ENCODE peak calls at places on chromosomes 7 and 10, in seven cellular contexts. F is activated T-helper 1 cell treated with Interleukin-2 at 50 U/mL for 16 hours, Y is activated T-cell treated with anti-CD3 and anti-CD28 coated beads for 1 hour, H is ovary, T is NCI-H2107, U is NCI-H2029, J is endothelial cell. G is an unnamed sample.

GRCh38 chr7:38105874-38106483 is 72.1 kb upstream of the STARD3NL start:
- DNase-seq in F (no peak), Y (peak; percentile 5), H (peak; percentile 19), T (peak; percentile 38), U (peak; percentile 44), J (no peak), G (peak; percentile 52)

GRCh38 chr7:45890902-45891461 is 2.7 kb downstream of the IGFBP1 start:
- DNase-seq in F (no peak), Y (no peak), H (no peak), T (no peak), U (no peak), J (no peak), G (no peak)

GRCh38 chr10:77989081-77989724 is 40.1 kb downstream of the POLR3A start:
- DNase-seq in F (no peak), Y (no peak), H (no peak), T (no peak), U (no peak), J (no peak), G (peak; percentile 77)

GRCh38 chr10:95742529-95742884 is 13.5 kb upstream of the ENTPD1 start:
- DNase-seq in F (no peak), Y (no peak), H (no peak), T (no peak), U (peak; percentile 29), J (no peak), G (peak; percentile 49)

GRCh38 chr7:117997862-117998825 is 124.9 kb upstream of the CTTNBP2 start:
- DNase-seq in F (no peak), Y (no peak), H (no peak), T (no peak), U (no peak), J (no peak), G (no peak)

GRCh38 chr7:18975276-18975675 is 142.2 kb downstream of the TWIST1 start:
- DNase-seq in F (no peak), Y (no peak), H (no peak), T (no peak), U (no peak), J (no peak), G (no peak)

GRCh38 chr7:117230276-117231046 is 92.4 kb downstream of the WNT2 start:
- DNase-seq in F (no peak), Y (no peak), H (no peak), T (no peak), U (no peak), J (no peak), G (no peak)

GRCh38 chr7:28954446-28954845 is 3.7 kb downstream of the TRIL start:
- DNase-seq in F (no peak), Y (no peak), H (no peak), T (no peak), U (no peak), J (no peak), G (no peak)